ENCODE peak calls at places on chromosomes 12 and 14, in four cellular contexts. B is suprapubic skin, Z is mesothelial cell of epicardium, O is HFF-Myc. C is an unnamed sample.

GRCh38 chr12:57894577-57895292 is 46.6 kb upstream of the ATP23 start:
- DNase-seq in O (no peak), B (no peak), Z (no peak), C (no peak)

GRCh38 chr12:30978639-30979038 is 52.1 kb downstream of the TSPAN11 start:
- DNase-seq in B (no peak), Z (no peak), O (no peak), C (no peak)

GRCh38 chr12:131383741-131384543 is 326.9 kb upstream of the SFSWAP start:
- DNase-seq in Z (peak), B (no peak), O (no peak), C (no peak)

GRCh38 chr14:92039073-92039719 is 663 bp downstream of the TRIP11 start:
- DNase-seq in Z (no peak), O (peak), B (no peak), C (no peak)

GRCh38 chr14:92981726-92982125 is 58.8 kb downstream of the CHGA start:
- DNase-seq in B (no peak), Z (no peak), O (no peak), C (no peak)

GRCh38 chr14:70782361-70782760 is 27.0 kb downstream of the MAP3K9 start:
- DNase-seq in O (no peak), B (no peak), Z (no peak), C (no peak)

GRCh38 chr12:122743895-122744525 is 8.6 kb upstream of the DENR start:
- DNase-seq in Z (no peak), O (no peak), B (peak), C (no peak)

GRCh38 chr14:101185081-101185835 is 281.7 kb upstream of the RTL1 start:
- DNase-seq in Z (peak), B (no peak), O (no peak), C (no peak)

GRCh38 chr12:53295070-53295890 is at the start of gene PFDN5:
- DNase-seq in B (peak), Z (peak), O (peak), C (peak)

GRCh38 chr14:50343424-50343823 is 31.3 kb downstream of the DMAC2L start:
- DNase-seq in O (no peak), Z (no peak), B (no peak), C (no peak)

GRCh38 chr14:72678360-72678759 is 215.5 kb downstream of the DPF3 start:
- DNase-seq in O (no peak), B (no peak), Z (no peak), C (no peak)

GRCh38 chr12:13104403-13104802 is 936 bp upstream of the GSG1 start:
- DNase-seq in B (no peak), Z (no peak), O (no peak), C (no peak)

GRCh38 chr14:38210587-38211257 is 3.0 kb downstream of the SSTR1 start:
- DNase-seq in B (no peak), Z (no peak), O (no peak), C (no peak)

GRCh38 chr12:124045671-124046070 is 72.7 kb downstream of the ZNF664 start:
- DNase-seq in B (no peak), O (no peak), Z (no peak), C (no peak)

GRCh38 chr14:71659165-71659564 is 273.1 kb upstream of the RGS6 start:
- DNase-seq in Z (no peak), B (no peak), O (no peak), C (no peak)

GRCh38 chr14:81406863-81407262 is 6.7 kb upstream of the STON2 start:
- DNase-seq in Z (no peak), B (peak), O (no peak), C (no peak)

GRCh38 chr12:11978985-11979384 is 91.8 kb upstream of the BCL2L14 start:
- DNase-seq in Z (no peak), B (no peak), O (no peak), C (no peak)

GRCh38 chr12:55060470-55060869 is 40.7 kb downstream of the NEUROD4 start:
- DNase-seq in B (no peak), Z (no peak), O (no peak), C (no peak)

GRCh38 chr14:35088514-35088913 is 33.3 kb downstream of the PPP2R3C start:
- DNase-seq in O (no peak), Z (no peak), B (no peak), C (no peak)

GRCh38 chr12:3042394-3042793 is 34.8 kb upstream of the TSPAN9 start:
- DNase-seq in Z (no peak), O (no peak), B (no peak), C (peak)

GRCh38 chr12:104218935-104219334 is 3.4 kb downstream of the TXNRD1 start:
- DNase-seq in B (no peak), Z (no peak), O (no peak), C (no peak)

GRCh38 chr12:52847335-52848102 is 1.3 kb downstream of the KRT78 start:
- DNase-seq in O (no peak), Z (no peak), B (peak), C (no peak)

GRCh38 chr14:55819610-55820304 is 239.8 kb downstream of the KTN1 start:
- DNase-seq in O (no peak), Z (no peak), B (no peak), C (no peak)

GRCh38 chr12:121060149-121061001 is 21.3 kb upstream of the OASL start:
- DNase-seq in B (no peak), Z (peak), O (peak), C (peak)

GRCh38 chr14:104794099-104794498 is 1.4 kb downstream of the AKT1 start:
- DNase-seq in O (peak), Z (no peak), B (no peak), C (no peak)

GRCh38 chr14:58812050-58812690 is 174.4 kb downstream of the DACT1 start:
- DNase-seq in O (no peak), Z (no peak), B (no peak), C (no peak)

GRCh38 chr12:79747274-79747673 is 56.5 kb upstream of the PAWR start:
- DNase-seq in O (no peak), B (no peak), Z (no peak), C (no peak)

GRCh38 chr14:92471919-92472318 is 41.7 kb upstream of the RIN3 start:
- DNase-seq in O (peak), B (no peak), Z (peak), C (no peak)

GRCh38 chr12:124565071-124565491 is 2.3 kb downstream of the NCOR2 start:
- DNase-seq in Z (no peak), B (no peak), O (no peak), C (no peak)

GRCh38 chr14:99675951-99676350 is 8.1 kb upstream of the CYP46A1 start:
- DNase-seq in Z (no peak), O (no peak), B (no peak), C (no peak)

GRCh38 chr12:124925117-124925516 is 10.7 kb upstream of the UBC start:
- DNase-seq in B (no peak), Z (no peak), O (no peak), C (no peak)

GRCh38 chr14:77065851-77066554 is 32.1 kb upstream of the CIPC start:
- DNase-seq in B (no peak), Z (no peak), O (no peak), C (no peak)

GRCh38 chr14:71472281-71472960 is 459.8 kb upstream of the RGS6 start:
- DNase-seq in Z (no peak), O (no peak), B (no peak), C (no peak)

GRCh38 chr14:92964124-92965109 is 41.5 kb downstream of the CHGA start:
- DNase-seq in Z (no peak), O (no peak), B (no peak), C (no peak)

GRCh38 chr12:39047539-39048078 is 142.2 kb upstream of the CPNE8 start:
- DNase-seq in Z (no peak), O (no peak), B (no peak), C (no peak)

GRCh38 chr12:22702690-22703089 is 77.7 kb downstream of the ETNK1 start:
- DNase-seq in Z (no peak), B (no peak), O (no peak), C (no peak)

GRCh38 chr12:117499759-117500485 is 138.5 kb upstream of the NOS1 start:
- DNase-seq in O (no peak), B (no peak), Z (no peak), C (no peak)
- TF ChIP-seq CTCF in O (no peak), B (no peak), Z (no peak), C (no peak)

GRCh38 chr12:49369723-49370145 is 2.5 kb downstream of the SPATS2 start:
- DNase-seq in Z (no peak), O (no peak), B (no peak), C (no peak)
- TF ChIP-seq CTCF in Z (peak), O (peak), B (no peak), C (no peak)

GRCh38 chr14:20682435-20683124 is 1.8 kb upstream of the RNASE4 start:
- DNase-seq in O (peak), Z (peak), B (peak), C (peak)

GRCh38 chr14:20680843-20681347 is 3.5 kb upstream of the RNASE4 start:
- DNase-seq in Z (no peak), B (no peak), O (no peak), C (no peak)

GRCh38 chr14:20681348-20682126 is 2.8 kb upstream of the RNASE4 start:
- DNase-seq in B (peak), Z (peak), O (peak), C (peak)

GRCh38 chr14:20683125-20683895 is 1.1 kb upstream of the RNASE4 start:
- DNase-seq in Z (peak), B (peak), O (peak), C (peak)

GRCh38 chr14:20682127-20682434 is 2.3 kb upstream of the RNASE4 start:
- DNase-seq in O (no peak), Z (no peak), B (no peak), C (no peak)
- TF ChIP-seq CTCF in O (no peak), Z (no peak), B (no peak), C (no peak)

DNA sequence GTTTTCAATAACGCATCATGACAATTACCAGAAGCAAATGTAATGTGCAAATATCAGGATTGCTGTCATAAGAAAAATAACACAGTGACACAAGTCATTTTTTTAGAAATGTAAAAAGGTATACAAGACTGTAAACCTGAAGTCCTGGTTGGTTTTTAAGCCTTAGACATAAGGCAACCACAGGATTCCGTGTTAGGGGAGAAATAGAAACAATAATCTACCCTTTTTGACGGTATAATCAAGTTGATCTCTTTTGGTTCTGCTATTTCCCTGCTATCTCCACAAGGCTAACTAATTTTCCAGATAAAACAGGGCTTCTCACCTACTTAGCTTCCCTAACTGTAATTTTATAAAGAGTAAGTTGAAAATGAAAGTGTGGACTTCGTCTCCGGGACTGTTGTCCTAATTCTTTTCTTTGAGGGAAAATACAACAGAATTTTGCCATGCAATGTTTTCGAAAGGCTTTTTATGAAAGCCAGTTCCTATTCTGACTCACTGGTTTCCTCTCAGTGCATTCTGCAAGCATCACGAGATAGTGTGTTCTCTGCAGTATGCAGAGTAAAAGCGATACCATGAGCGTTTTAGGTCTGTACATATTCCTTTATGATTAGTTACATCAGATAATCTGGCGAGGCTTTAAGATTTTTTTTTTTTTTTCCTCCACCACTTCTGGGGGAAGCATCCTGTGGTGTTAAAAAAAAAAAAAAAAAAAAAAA is 10.6 kb downstream of the MYO1H start:
- DNase-seq in Z (no peak), O (no peak), B (no peak), C (no peak)
- TF ChIP-seq CTCF in Z (no peak), O (no peak), B (no peak), C (no peak)

GRCh38 chr12:118357327-118358007 is 15.2 kb downstream of the TAOK3 start:
- DNase-seq in Z (no peak), B (no peak), O (peak), C (no peak)
- TF ChIP-seq CTCF in Z (peak), B (no peak), O (no peak), C (no peak)

GRCh38 chr12:64793610-64794009 is 30.8 kb upstream of the TBC1D30 start:
- DNase-seq in O (no peak), B (no peak), Z (no peak), C (no peak)
- TF ChIP-seq CTCF in O (no peak), B (no peak), Z (no peak), C (no peak)

C was measured in activated B cell treated with CpG ODN at 0.5 μM for 24 hours.